ENCODE peak calls at places on chromosomes 5 and 9, in five cellular contexts. W is fibroblast of lung, F is astrocyte of the spinal cord, Z is psoas muscle, D is heart right ventricle. H is an unnamed sample.

GRCh38 chr9:34437006-34437925 is 21.1 kb downstream of the FAM219A start:
- DNase-seq in W (peak), F (peak), Z (no peak), D (peak), H (peak)

GRCh38 chr5:58335518-58335917 is 124.4 kb downstream of the PLK2 start:
- DNase-seq in W (no peak), F (no peak), Z (no peak), D (no peak), H (peak)

GRCh38 chr9:84874583-84874982 is 205.1 kb downstream of the NTRK2 start:
- DNase-seq in W (peak), F (no peak), Z (no peak), D (no peak), H (peak)

GRCh38 chr5:55159763-55160492 is at the start of gene GPX8:
- DNase-seq in W (peak), F (peak), Z (no peak), D (peak), H (peak)

GRCh38 chr5:67066815-67067214 is 129.8 kb downstream of the CD180 start:
- DNase-seq in W (peak), F (no peak), Z (no peak), D (no peak), H (peak)

GRCh38 chr9:34591091-34591910 is 1.8 kb upstream of the CNTFR start:
- DNase-seq in W (peak), F (peak), Z (peak), D (peak), H (peak)

GRCh38 chr9:119811030-119811429 is 441.8 kb upstream of the BRINP1 start:
- DNase-seq in W (peak), F (peak), Z (no peak), D (no peak), H (peak)

GRCh38 chr5:127298623-127299022 is 8.0 kb downstream of the MEGF10 start:
- DNase-seq in W (no peak), F (no peak), Z (no peak), D (no peak), H (no peak)

GRCh38 chr5:59587489-59588337 is 305.8 kb downstream of the PDE4D start:
- DNase-seq in W (peak), F (peak), Z (peak), D (peak), H (peak)

GRCh38 chr9:127004946-127005769 is 90.6 kb downstream of the RALGPS1 start:
- DNase-seq in W (peak), F (peak), Z (no peak), D (no peak), H (peak)

GRCh38 chr5:65307088-65307487 is 174.6 kb downstream of the ADAMTS6 start:
- DNase-seq in W (peak), F (no peak), Z (no peak), D (no peak), H (no peak)

GRCh38 chr5:151205411-151205810 is 18.5 kb downstream of the CCDC69 start:
- DNase-seq in W (no peak), F (no peak), Z (no peak), D (no peak), H (no peak)

GRCh38 chr9:38622083-38622674 is 1.8 kb upstream of the ANKRD18A start:
- DNase-seq in W (no peak), F (peak), Z (peak), D (no peak), H (no peak)

DNA sequence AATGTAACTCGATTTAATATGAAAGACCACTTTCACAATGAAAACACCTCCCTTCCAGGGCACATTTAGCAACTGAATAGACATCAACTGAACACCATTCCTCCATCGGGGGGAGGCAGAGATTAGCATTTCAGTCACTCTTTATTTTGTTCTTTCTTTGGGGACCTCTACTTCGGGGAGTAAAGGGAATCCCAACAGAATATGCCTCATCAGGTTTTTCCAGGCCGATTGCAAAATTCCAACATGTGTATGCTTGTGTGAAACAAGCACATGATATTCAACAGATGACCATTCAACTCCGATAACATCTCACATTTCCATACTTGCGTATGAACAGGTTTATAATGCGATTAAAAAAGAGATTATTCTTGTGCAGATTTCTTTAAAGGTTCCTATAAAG is 124.2 kb upstream of the RETREG1 start:
- DNase-seq in W (peak), F (peak), Z (no peak), D (no peak), H (peak)
- H3K4me3 ChIP-seq in W (peak), F (peak), Z (no peak), D (no peak), H (no peak)

GRCh38 chr9:120869726-120870125 is 7.3 kb downstream of the PHF19 start:
- DNase-seq in W (no peak), F (no peak), Z (no peak), D (no peak), H (no peak)

GRCh38 chr9:120869360-120869687 is 7.7 kb downstream of the PHF19 start:
- DNase-seq in W (no peak), F (no peak), Z (no peak), D (no peak), H (no peak)

GRCh38 chr9:120868676-120869359 is 8.2 kb downstream of the PHF19 start:
- DNase-seq in W (peak), F (peak), Z (peak), D (peak), H (peak)

GRCh38 chr9:120867676-120868338 is 9.2 kb downstream of the PHF19 start:
- DNase-seq in W (no peak), F (no peak), Z (no peak), D (no peak), H (no peak)

DNA sequence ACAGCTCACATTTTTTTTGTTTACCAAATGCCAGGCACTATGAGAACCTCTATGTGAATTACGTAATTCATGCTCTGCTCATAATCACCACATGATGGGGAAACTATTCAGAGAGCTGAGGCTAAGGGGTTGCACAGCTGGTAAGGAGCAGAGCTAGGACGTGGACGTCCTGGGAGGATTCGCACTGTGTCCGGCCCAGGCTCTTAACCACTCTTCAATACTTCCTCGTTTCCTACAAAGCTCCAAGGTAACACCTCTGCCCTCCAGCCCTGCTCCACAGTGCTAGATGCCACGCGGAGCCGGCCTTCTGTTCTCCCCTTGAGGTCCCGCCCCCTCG is 8.7 kb downstream of the PHF19 start:
- DNase-seq in W (no peak), F (no peak), Z (no peak), D (no peak), H (peak)
- TF ChIP-seq CTCF in W (no peak), F (no peak), Z (no peak), D (no peak), H (no peak)

DNA sequence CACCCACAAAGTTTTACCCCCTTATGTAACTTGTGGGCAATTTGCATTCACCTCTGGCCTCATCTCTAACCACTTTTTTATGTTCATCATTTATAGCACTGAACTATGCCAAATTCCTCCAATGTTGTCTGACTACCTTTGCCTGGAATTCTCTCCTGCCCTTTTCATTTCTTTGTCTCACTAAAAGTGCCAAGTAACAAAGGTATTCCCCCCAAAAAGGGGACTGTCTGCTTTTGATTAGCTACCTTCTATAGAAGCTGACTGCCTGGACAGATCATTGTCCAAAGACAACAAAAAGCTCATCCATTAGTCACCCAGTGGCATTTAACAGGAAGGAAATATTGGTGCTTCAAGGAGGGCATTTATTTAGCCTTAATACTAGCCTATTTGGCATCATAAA is 189.9 kb upstream of the VCAN start:
- DNase-seq in W (peak), F (peak), Z (no peak), D (no peak), H (peak)
- H3K4me3 ChIP-seq in W (no peak), F (no peak), Z (no peak), D (no peak), H (no peak)

GRCh38 chr9:1871486-1872181 is 143.5 kb upstream of the SMARCA2 start:
- DNase-seq in W (no peak), F (no peak), Z (no peak), D (no peak), H (peak)
- TF ChIP-seq CTCF in W (no peak), F (no peak), Z (no peak), D (no peak), H (no peak)

GRCh38 chr9:131589993-131590392 is 44.7 kb downstream of the PRRT1B start:
- DNase-seq in W (no peak), F (no peak), Z (peak), D (no peak), H (no peak)

GRCh38 chr9:131588396-131588795 is 43.1 kb downstream of the PRRT1B start:
- DNase-seq in W (no peak), F (no peak), Z (peak), D (no peak), H (no peak)

GRCh38 chr9:131587331-131587730 is 42.0 kb downstream of the PRRT1B start:
- DNase-seq in W (no peak), F (no peak), Z (no peak), D (no peak), H (no peak)

GRCh38 chr9:131589124-131589711 is 43.9 kb downstream of the PRRT1B start:
- DNase-seq in W (no peak), F (no peak), Z (peak), D (no peak), H (no peak)

GRCh38 chr9:131587906-131588305 is 42.6 kb downstream of the PRRT1B start:
- DNase-seq in W (no peak), F (no peak), Z (peak), D (no peak), H (no peak)
- H3K4me3 ChIP-seq in W (no peak), F (no peak), Z (no peak), D (no peak), H (no peak)

DNA sequence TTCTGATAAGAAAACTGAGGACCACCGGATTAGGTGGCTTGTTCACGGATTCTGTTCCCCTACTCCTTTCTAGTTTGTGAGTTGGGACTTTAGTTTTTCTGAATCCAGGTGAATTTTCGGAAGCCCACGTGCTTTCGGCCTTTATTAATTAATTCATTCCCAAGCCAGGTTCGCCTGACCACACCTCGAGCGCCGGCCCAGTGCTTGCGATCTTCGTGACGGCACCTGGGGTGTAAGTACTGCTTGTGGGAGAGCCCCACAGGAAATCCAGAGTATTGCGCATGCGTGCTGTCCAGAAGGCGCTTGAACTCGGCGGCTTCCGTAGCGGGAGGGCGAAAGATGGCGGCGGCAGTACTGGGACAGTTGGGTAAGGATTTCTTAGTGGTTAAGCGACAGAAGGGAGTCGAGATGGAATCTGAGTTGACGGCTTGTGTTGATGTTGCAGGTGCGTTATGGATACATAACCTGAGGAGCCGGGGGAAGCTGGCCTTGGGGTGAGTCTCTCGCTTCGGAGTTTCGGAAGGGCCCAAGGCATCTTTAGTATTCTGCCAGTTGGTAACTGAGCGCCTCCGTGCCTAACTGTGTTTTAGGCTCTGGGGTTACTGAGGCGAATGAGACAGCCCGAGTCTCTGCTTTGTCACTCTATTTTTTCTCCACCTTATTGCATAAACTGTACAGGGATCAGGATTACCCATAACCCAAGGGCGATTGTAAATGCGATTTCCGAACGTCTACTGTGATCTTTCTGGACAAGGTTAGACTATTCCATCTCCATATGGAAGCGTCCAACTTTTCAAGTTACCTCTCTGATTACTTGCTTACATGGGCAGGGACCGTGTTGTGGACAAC is at the start of gene MRPL22:
- DNase-seq in W (peak), F (peak), Z (peak), D (peak), H (peak)
- TF ChIP-seq CTCF in W (no peak), F (no peak), Z (peak), D (no peak), H (no peak)

GRCh38 chr9:3177362-3177761 is 333.5 kb upstream of the PUM3 start:
- DNase-seq in W (no peak), F (no peak), Z (no peak), D (no peak), H (no peak)
- H3K4me3 ChIP-seq in W (no peak), F (no peak), Z (no peak), D (no peak), H (no peak)

GRCh38 chr9:95268681-95269080 is 48.8 kb downstream of the FANCC start:
- DNase-seq in W (peak), F (peak), Z (no peak), D (peak), H (peak)
- TF ChIP-seq CTCF in W (peak), F (peak), Z (peak), D (peak), H (peak)

GRCh38 chr9:136118367-136119258 is at the start of gene TMEM250:
- DNase-seq in W (peak), F (peak), Z (peak), D (peak), H (peak)

GRCh38 chr9:136119259-136120118 is 814 bp upstream of the TMEM250 start:
- DNase-seq in W (peak), F (peak), Z (peak), D (no peak), H (peak)

GRCh38 chr9:136120119-136120393 is 1.4 kb upstream of the TMEM250 start:
- DNase-seq in W (no peak), F (no peak), Z (no peak), D (no peak), H (no peak)

GRCh38 chr9:136121801-136122200 is 3.1 kb upstream of the TMEM250 start:
- DNase-seq in W (no peak), F (no peak), Z (no peak), D (no peak), H (no peak)

DNA sequence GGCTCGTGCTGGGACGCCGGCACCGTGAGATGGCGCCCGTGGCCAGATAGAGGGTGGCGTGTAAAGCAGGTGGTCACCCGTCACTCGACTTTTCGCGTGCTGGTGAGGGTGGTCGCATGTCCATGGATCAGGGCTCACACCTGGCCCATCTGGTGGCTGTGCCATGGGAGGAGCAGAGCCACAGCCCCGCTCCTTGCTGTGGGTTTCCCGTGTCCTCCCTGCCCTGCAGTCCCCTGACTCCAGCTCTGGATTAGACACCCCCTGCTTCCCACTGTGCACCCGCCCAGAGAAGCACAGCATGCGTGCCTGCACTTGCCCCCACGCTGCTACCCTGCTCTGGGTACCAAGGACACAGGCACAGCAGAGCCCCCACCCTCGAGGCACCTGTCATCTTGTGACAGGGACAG is 1.8 kb upstream of the TMEM250 start:
- DNase-seq in W (no peak), F (no peak), Z (no peak), D (no peak), H (no peak)
- H3K4me3 ChIP-seq in W (no peak), F (no peak), Z (no peak), D (no peak), H (no peak)

H was measured in cardiac fibroblast.